ENCODE peak calls at places on chromosomes 6 and 20, in seven cellular contexts. One of them, this sample, is unnamed.

GRCh38 chr6:149779644-149779963 is 30.1 kb downstream of the PCMT1 start:
- DNase-seq in NCI-H345: no peak
- DNase-seq in PC-3: no peak
- DNase-seq in heart left ventricle: no peak
- DNase-seq in T-cell: no peak
- DNase-seq in CD4-positive, alpha-beta T cell: no peak
- DNase-seq in NCI-H1092 treated with DMSO at 0.1 percent for 48 hours: no peak
- DNase-seq in this sample: no peak

GRCh38 chr6:11241793-11242201 is 9.3 kb upstream of the NEDD9 start:
- DNase-seq in PC-3: no peak
- DNase-seq in NCI-H1092 treated with DMSO at 0.1 percent for 48 hours: no peak
- DNase-seq in NCI-H345: no peak
- DNase-seq in CD4-positive, alpha-beta T cell: no peak
- DNase-seq in T-cell: no peak
- DNase-seq in heart left ventricle: peak
- DNase-seq in this sample: no peak

GRCh38 chr6:130018830-130019795 is 732 bp downstream of the L3MBTL3 start:
- DNase-seq in heart left ventricle: peak
- DNase-seq in NCI-H1092 treated with DMSO at 0.1 percent for 48 hours: peak
- DNase-seq in T-cell: peak
- DNase-seq in CD4-positive, alpha-beta T cell: peak
- DNase-seq in NCI-H345: peak
- DNase-seq in PC-3: peak
- DNase-seq in this sample: no peak

GRCh38 chr6:47130086-47130485 is 88.0 kb upstream of the ADGRF1 start:
- DNase-seq in NCI-H1092 treated with DMSO at 0.1 percent for 48 hours: no peak
- DNase-seq in NCI-H345: no peak
- DNase-seq in PC-3: no peak
- DNase-seq in heart left ventricle: no peak
- DNase-seq in T-cell: no peak
- DNase-seq in CD4-positive, alpha-beta T cell: no peak
- DNase-seq in this sample: no peak

GRCh38 chr20:35320396-35321126 is 28.3 kb upstream of the FAM83C start:
- DNase-seq in NCI-H345: no peak
- DNase-seq in PC-3: peak
- DNase-seq in CD4-positive, alpha-beta T cell: no peak
- DNase-seq in heart left ventricle: no peak
- DNase-seq in NCI-H1092 treated with DMSO at 0.1 percent for 48 hours: no peak
- DNase-seq in T-cell: no peak
- DNase-seq in this sample: no peak

GRCh38 chr6:108803982-108804490 is 44.2 kb upstream of the ARMC2 start:
- DNase-seq in heart left ventricle: no peak
- DNase-seq in NCI-H345: no peak
- DNase-seq in T-cell: no peak
- DNase-seq in NCI-H1092 treated with DMSO at 0.1 percent for 48 hours: no peak
- DNase-seq in CD4-positive, alpha-beta T cell: no peak
- DNase-seq in PC-3: no peak
- DNase-seq in this sample: no peak

GRCh38 chr6:78936515-78936914 is 69.2 kb downstream of the IRAK1BP1 start:
- DNase-seq in CD4-positive, alpha-beta T cell: no peak
- DNase-seq in PC-3: no peak
- DNase-seq in T-cell: no peak
- DNase-seq in NCI-H1092 treated with DMSO at 0.1 percent for 48 hours: no peak
- DNase-seq in NCI-H345: no peak
- DNase-seq in heart left ventricle: no peak
- DNase-seq in this sample: no peak

GRCh38 chr20:59627298-59627697 is 23.0 kb downstream of the PHACTR3 start:
- DNase-seq in PC-3: no peak
- DNase-seq in NCI-H1092 treated with DMSO at 0.1 percent for 48 hours: no peak
- DNase-seq in CD4-positive, alpha-beta T cell: no peak
- DNase-seq in heart left ventricle: no peak
- DNase-seq in T-cell: no peak
- DNase-seq in NCI-H345: no peak
- DNase-seq in this sample: no peak

GRCh38 chr6:11918739-11919605 is 93.1 kb upstream of the HIVEP1 start:
- DNase-seq in NCI-H1092 treated with DMSO at 0.1 percent for 48 hours: no peak
- DNase-seq in T-cell: no peak
- DNase-seq in PC-3: no peak
- DNase-seq in NCI-H345: no peak
- DNase-seq in CD4-positive, alpha-beta T cell: no peak
- DNase-seq in heart left ventricle: no peak
- DNase-seq in this sample: peak

GRCh38 chr6:157753291-157753690 is 69.8 kb upstream of the SNX9 start:
- DNase-seq in heart left ventricle: no peak
- DNase-seq in NCI-H345: no peak
- DNase-seq in NCI-H1092 treated with DMSO at 0.1 percent for 48 hours: no peak
- DNase-seq in T-cell: no peak
- DNase-seq in CD4-positive, alpha-beta T cell: no peak
- DNase-seq in PC-3: peak
- DNase-seq in this sample: no peak

This sample was measured in COR-L47.